ENCODE peak calls at places on chromosomes 4 and X, in five cellular contexts. One of them, this sample, is unnamed.

GRCh38 chrX:69137371-69137881 is 27.8 kb downstream of the PJA1 start:
- DNase-seq in NCI-H2029 treated with DMSO at 0.1 percent for 48 hours: no peak
- DNase-seq in cardiac fibroblast: peak; percentile 57
- DNase-seq in T-helper 1 cell: no peak
- DNase-seq in NCI-H345: no peak
- DNase-seq in this sample: no peak

GRCh38 chr4:92304636-92305035 is 870 bp downstream of the GRID2 start:
- DNase-seq in NCI-H2029 treated with DMSO at 0.1 percent for 48 hours: no peak
- DNase-seq in cardiac fibroblast: peak; percentile 2
- DNase-seq in T-helper 1 cell: no peak
- DNase-seq in NCI-H345: peak; percentile 23
- DNase-seq in this sample: peak; percentile 36

GRCh38 chr4:186703510-186703909 is 20.1 kb downstream of the FAT1 start:
- DNase-seq in NCI-H2029 treated with DMSO at 0.1 percent for 48 hours: no peak
- DNase-seq in cardiac fibroblast: no peak
- DNase-seq in T-helper 1 cell: no peak
- DNase-seq in NCI-H345: no peak
- DNase-seq in this sample: no peak

GRCh38 chr4:83036991-83037390 is 2.0 kb downstream of the COPS4 start:
- DNase-seq in NCI-H2029 treated with DMSO at 0.1 percent for 48 hours: no peak
- DNase-seq in cardiac fibroblast: no peak
- DNase-seq in T-helper 1 cell: no peak
- DNase-seq in NCI-H345: no peak
- DNase-seq in this sample: no peak

GRCh38 chr4:5142726-5143125 is 91.4 kb downstream of the STK32B start:
- DNase-seq in NCI-H2029 treated with DMSO at 0.1 percent for 48 hours: no peak
- DNase-seq in cardiac fibroblast: peak; percentile 50
- DNase-seq in T-helper 1 cell: no peak
- DNase-seq in NCI-H345: no peak
- DNase-seq in this sample: no peak

GRCh38 chr4:100257567-100257966 is 67.3 kb upstream of the DDIT4L start:
- DNase-seq in NCI-H2029 treated with DMSO at 0.1 percent for 48 hours: no peak
- DNase-seq in cardiac fibroblast: peak; percentile 10
- DNase-seq in T-helper 1 cell: no peak
- DNase-seq in NCI-H345: no peak
- DNase-seq in this sample: no peak

GRCh38 chr4:76305971-76306881 is at the start of gene STBD1:
- DNase-seq in NCI-H2029 treated with DMSO at 0.1 percent for 48 hours: no peak
- DNase-seq in cardiac fibroblast: peak; percentile 67
- DNase-seq in T-helper 1 cell: no peak
- DNase-seq in NCI-H345: peak; percentile 26
- DNase-seq in this sample: no peak

GRCh38 chr4:96352051-96352517 is 512.2 kb downstream of the PDHA2 start:
- DNase-seq in NCI-H2029 treated with DMSO at 0.1 percent for 48 hours: peak; percentile 15
- DNase-seq in cardiac fibroblast: peak; percentile 68
- DNase-seq in T-helper 1 cell: no peak
- DNase-seq in NCI-H345: peak; percentile 13
- DNase-seq in this sample: no peak

GRCh38 chrX:22300130-22300529 is 27.4 kb downstream of the CBLL2 start:
- DNase-seq in NCI-H2029 treated with DMSO at 0.1 percent for 48 hours: peak; percentile 19
- DNase-seq in cardiac fibroblast: peak; percentile 54
- DNase-seq in T-helper 1 cell: no peak
- DNase-seq in NCI-H345: peak; percentile 88
- DNase-seq in this sample: peak; percentile 6

This sample was measured in NCI-H2171.